ENCODE peak calls at places on chromosomes 3 and 15, in six cellular contexts. I is heart left ventricle; A is MM.1S; L is effector memory CD4-positive, alpha-beta T cell; N is iPS DF 6.9; V is upper lobe of right lung. O is an unnamed sample.

GRCh38 chr3:40037582-40037981 is 228.2 kb downstream of the MYRIP start:
- DNase-seq in A (no peak), N (no peak), L (no peak), I (no peak), V (no peak), O (no peak)

GRCh38 chr3:129657261-129658046 is 51.0 kb upstream of the PLXND1 start:
- DNase-seq in V (no peak), A (no peak), I (no peak), L (no peak), N (no peak), O (no peak)

GRCh38 chr3:194879991-194880939 is 194.6 kb downstream of the FAM43A start:
- DNase-seq in N (no peak), L (no peak), I (peak), A (no peak), V (no peak), O (peak)

GRCh38 chr3:135865554-135865953 is 100.0 kb upstream of the PPP2R3A start:
- DNase-seq in I (no peak), A (no peak), V (no peak), N (no peak), L (no peak), O (no peak)

GRCh38 chr3:144106970-144107369 is 135.3 kb downstream of the DIPK2A start:
- DNase-seq in I (no peak), L (no peak), N (no peak), A (no peak), V (no peak), O (no peak)

GRCh38 chr3:183918178-183918577 is 33.5 kb upstream of the PARL start:
- DNase-seq in I (no peak), V (no peak), A (no peak), N (no peak), L (no peak), O (no peak)

GRCh38 chr15:28944696-28945300 is 59.0 kb downstream of the APBA2 start:
- DNase-seq in A (no peak), L (no peak), I (no peak), N (no peak), V (no peak), O (no peak)

GRCh38 chr15:46275701-46276100 is 640.9 kb downstream of the SQOR start:
- DNase-seq in N (no peak), L (no peak), I (no peak), V (no peak), A (no peak), O (no peak)

GRCh38 chr3:138694287-138695007 is 85.9 kb downstream of the FAIM start:
- DNase-seq in N (no peak), I (no peak), L (no peak), A (no peak), V (no peak), O (no peak)

GRCh38 chr15:67085818-67086649 is 20.6 kb downstream of the SMAD3 start:
- DNase-seq in V (no peak), N (no peak), L (no peak), A (peak), I (no peak), O (no peak)

GRCh38 chr3:132317229-132317948 is at the start of gene ACP3:
- DNase-seq in L (no peak), I (peak), A (no peak), V (peak), N (peak), O (no peak)

GRCh38 chr3:102671005-102671404 is 236.2 kb downstream of the ZPLD1 start:
- DNase-seq in A (no peak), I (no peak), V (no peak), L (no peak), N (no peak), O (no peak)

GRCh38 chr3:134911611-134912604 is 116.8 kb downstream of the EPHB1 start:
- DNase-seq in N (no peak), V (no peak), A (no peak), I (no peak), L (no peak), O (no peak)

GRCh38 chr3:112776000-112776399 is 70.7 kb downstream of the CD200R1L start:
- DNase-seq in L (no peak), I (no peak), A (peak), N (no peak), V (no peak), O (no peak)

GRCh38 chr3:72660270-72661114 is 187.8 kb downstream of the SHQ1 start:
- DNase-seq in V (no peak), A (no peak), I (no peak), N (no peak), L (no peak), O (no peak)

GRCh38 chr3:150747909-150748568 is 14.9 kb downstream of the SIAH2 start:
- DNase-seq in A (no peak), I (no peak), V (no peak), N (no peak), L (no peak), O (no peak)

GRCh38 chr15:99755692-99756409 is 22.6 kb upstream of the LYSMD4 start:
- DNase-seq in V (no peak), L (no peak), N (no peak), I (peak), A (peak), O (peak)

GRCh38 chr3:79864077-79864476 is 96.3 kb upstream of the ROBO1 start:
- DNase-seq in N (no peak), V (no peak), L (no peak), A (no peak), I (no peak), O (no peak)

GRCh38 chr3:5202267-5202666 is 14.8 kb downstream of the EDEM1 start:
- DNase-seq in N (no peak), A (no peak), V (no peak), L (no peak), I (no peak), O (no peak)

GRCh38 chr15:95269247-95270155 is 1038.1 kb downstream of the MCTP2 start:
- DNase-seq in A (no peak), L (no peak), I (no peak), N (no peak), V (no peak), O (no peak)

GRCh38 chr3:9420850-9421549 is 23.6 kb downstream of the SETD5 start:
- DNase-seq in N (no peak), I (no peak), A (no peak), V (no peak), L (no peak), O (no peak)

GRCh38 chr3:69090021-69090420 is 5.3 kb downstream of the ARL6IP5 start:
- DNase-seq in L (no peak), A (no peak), V (no peak), N (no peak), I (no peak), O (no peak)

GRCh38 chr15:72156928-72157327 is 38.7 kb downstream of the SENP8 start:
- DNase-seq in L (no peak), V (no peak), N (no peak), A (no peak), I (no peak), O (no peak)

GRCh38 chr3:124809039-124809438 is 78.1 kb downstream of the ITGB5 start:
- DNase-seq in A (no peak), V (no peak), L (no peak), I (no peak), N (no peak), O (no peak)

GRCh38 chr15:67194171-67195114 is 60.0 kb downstream of the AAGAB start:
- DNase-seq in N (no peak), L (no peak), I (no peak), V (no peak), A (no peak), O (no peak)

GRCh38 chr3:156230291-156230900 is 110.0 kb downstream of the KCNAB1 start:
- DNase-seq in A (no peak), L (no peak), V (no peak), I (no peak), N (no peak), O (no peak)

GRCh38 chr3:168220609-168221008 is 124.9 kb upstream of the GOLIM4 start:
- DNase-seq in N (no peak), I (no peak), L (no peak), V (no peak), A (no peak), O (no peak)

GRCh38 chr15:67794832-67795574 is 30.3 kb upstream of the SKOR1 start:
- DNase-seq in I (no peak), A (no peak), L (no peak), V (no peak), N (no peak), O (no peak)

GRCh38 chr3:71649757-71650156 is 66.2 kb upstream of the FOXP1 start:
- DNase-seq in L (no peak), N (no peak), V (no peak), A (no peak), I (no peak), O (no peak)

GRCh38 chr3:126347543-126348161 is 9.6 kb downstream of the KLF15 start:
- DNase-seq in V (peak), A (peak), I (peak), N (no peak), L (no peak), O (no peak)

GRCh38 chr3:57805674-57806073 is 49.6 kb downstream of the SLMAP start:
- DNase-seq in N (no peak), I (no peak), L (no peak), V (no peak), A (no peak), O (no peak)

GRCh38 chr15:89383635-89384604 is 49.3 kb upstream of the POLG start:
- DNase-seq in A (no peak), L (no peak), V (no peak), N (no peak), I (peak), O (peak)

GRCh38 chr3:181604267-181604666 is 107.5 kb upstream of the SOX2 start:
- DNase-seq in L (no peak), N (no peak), I (no peak), A (no peak), V (no peak), O (no peak)

GRCh38 chr15:76208084-76208785 is 103.0 kb downstream of the ETFA start:
- DNase-seq in I (no peak), V (no peak), L (no peak), N (no peak), A (no peak), O (no peak)
- H3K27ac ChIP-seq in I (no peak), V (no peak), L (no peak), N (no peak), A (no peak), O (no peak)

GRCh38 chr15:38890194-38890593 is 325.6 kb upstream of the RASGRP1 start:
- DNase-seq in A (no peak), I (no peak), L (no peak), V (no peak), N (no peak), O (no peak)

GRCh38 chr15:38894260-38894948 is 329.8 kb upstream of the RASGRP1 start:
- DNase-seq in L (no peak), I (no peak), A (no peak), N (no peak), V (no peak), O (no peak)

GRCh38 chr15:38895326-38896282 is 331.0 kb upstream of the RASGRP1 start:
- DNase-seq in I (no peak), V (no peak), N (no peak), A (no peak), L (no peak), O (no peak)

GRCh38 chr15:38896652-38897051 is 332.0 kb upstream of the RASGRP1 start:
- DNase-seq in L (no peak), I (no peak), A (no peak), V (no peak), N (no peak), O (no peak)

DNA sequence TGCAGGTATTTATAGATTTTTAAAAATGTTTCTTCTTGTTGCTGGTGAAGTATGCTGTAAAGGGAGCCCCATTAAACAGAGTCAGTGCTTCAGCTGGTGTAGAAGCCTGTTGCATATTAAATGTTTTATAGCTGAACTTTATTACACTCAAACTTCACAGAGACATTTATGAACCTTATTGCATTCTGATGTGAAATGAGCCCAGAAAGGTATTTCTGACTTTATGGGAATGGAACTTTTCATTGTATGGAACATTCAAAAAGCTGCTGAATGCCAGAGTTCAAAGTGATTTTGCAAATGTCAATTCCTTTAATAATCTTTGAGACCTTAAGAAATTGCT is 329.3 kb upstream of the RASGRP1 start:
- DNase-seq in L (no peak), A (no peak), N (no peak), V (no peak), I (no peak), O (no peak)
- H3K27ac ChIP-seq in L (no peak), A (no peak), N (no peak), V (no peak), I (no peak), O (no peak)

DNA sequence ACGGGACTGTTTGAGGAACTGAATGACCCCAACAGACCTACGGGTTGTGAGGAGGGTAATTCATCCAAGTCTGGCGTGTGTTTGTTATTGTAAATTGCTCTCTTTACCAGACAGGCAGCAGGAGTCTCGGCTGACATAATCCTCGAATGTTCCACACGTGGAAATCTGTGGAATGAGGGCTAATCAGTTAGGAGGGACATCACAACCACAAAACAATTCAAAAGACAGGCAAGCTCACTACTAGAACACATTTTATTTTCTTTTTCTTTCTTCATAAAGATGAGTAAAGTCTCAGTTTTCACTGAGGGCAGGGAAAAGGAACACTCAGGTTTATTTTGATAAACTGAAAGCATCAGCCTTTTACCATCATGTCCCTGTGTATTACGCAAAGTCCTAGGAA is 53.8 kb downstream of the GRK7 start:
- DNase-seq in V (no peak), N (no peak), A (no peak), I (no peak), L (no peak), O (no peak)
- H3K27ac ChIP-seq in V (no peak), N (no peak), A (no peak), I (no peak), L (no peak), O (no peak)

GRCh38 chr15:70854669-70854976 is 666 bp upstream of the LARP6 start:
- DNase-seq in I (no peak), A (no peak), N (no peak), L (no peak), V (no peak), O (no peak)

GRCh38 chr15:70852501-70853269 is 1.3 kb downstream of the LARP6 start:
- DNase-seq in I (no peak), A (no peak), N (no peak), L (no peak), V (no peak), O (no peak)

GRCh38 chr15:70853855-70854668 is at the start of gene LARP6:
- DNase-seq in V (no peak), L (no peak), I (peak), N (no peak), A (peak), O (peak)

GRCh38 chr15:70851889-70852288 is 2.1 kb downstream of the LARP6 start:
- DNase-seq in V (no peak), L (no peak), N (no peak), A (no peak), I (no peak), O (no peak)

GRCh38 chr15:70853270-70853854 is 595 bp downstream of the LARP6 start:
- DNase-seq in N (no peak), L (no peak), A (no peak), I (peak), V (no peak), O (no peak)
- H3K27ac ChIP-seq in N (no peak), L (no peak), A (no peak), I (peak), V (peak), O (peak)

GRCh38 chr15:35306361-35306981 is 221.4 kb upstream of the NANOGP8 start:
- DNase-seq in L (no peak), V (no peak), A (no peak), N (no peak), I (no peak), O (no peak)
- H3K27ac ChIP-seq in L (no peak), V (no peak), A (no peak), N (no peak), I (peak), O (no peak)

GRCh38 chr15:82146558-82146957 is 100.7 kb upstream of the MEX3B start:
- DNase-seq in A (no peak), V (no peak), L (no peak), N (no peak), I (no peak), O (no peak)
- H3K27ac ChIP-seq in A (no peak), V (no peak), L (no peak), N (no peak), I (no peak), O (no peak)